ENCODE peak calls at places on chromosome 1, in five cellular contexts. B is NT2/D1, Z is H1, X is GM12878, O is HepG2. R is an unnamed sample.

GRCh38 chr1:8870605-8871538 is 7.6 kb downstream of the ENO1 start:
- DNase-seq in B (no peak), X (no peak), Z (no peak), O (no peak), R (no peak)

GRCh38 chr1:168392958-168393357 is 112.3 kb downstream of the TBX19 start:
- DNase-seq in Z (no peak), O (no peak), X (no peak), B (no peak), R (no peak)

GRCh38 chr1:95086949-95087533 is 14.3 kb upstream of the ALG14 start:
- DNase-seq in O (peak), B (peak), Z (no peak), X (no peak), R (peak)

GRCh38 chr1:85865183-85865582 is 156.9 kb upstream of the ZNHIT6 start:
- DNase-seq in B (no peak), O (no peak), X (no peak), Z (no peak), R (no peak)

GRCh38 chr1:203519053-203519770 is 25.3 kb downstream of the OPTC start:
- DNase-seq in B (peak), Z (no peak), X (no peak), O (no peak), R (no peak)

GRCh38 chr1:3069491-3070303 is 694 bp downstream of the PRDM16 start:
- DNase-seq in X (no peak), B (peak), O (peak), Z (peak), R (peak)

GRCh38 chr1:68600049-68600661 is 103.3 kb upstream of the DEPDC1 start:
- DNase-seq in O (peak), X (no peak), Z (no peak), B (peak), R (peak)

GRCh38 chr1:204220217-204220616 is 6.4 kb upstream of the GOLT1A start:
- DNase-seq in X (no peak), O (no peak), Z (no peak), B (no peak), R (no peak)

GRCh38 chr1:60705026-60705425 is 377.3 kb upstream of the NFIA start:
- DNase-seq in Z (no peak), X (no peak), O (no peak), B (no peak), R (no peak)

GRCh38 chr1:9246841-9247785 is 12.5 kb downstream of the H6PD start:
- DNase-seq in B (no peak), Z (peak), O (no peak), X (no peak), R (no peak)

GRCh38 chr1:11499825-11500331 is 20.9 kb downstream of the DISP3 start:
- DNase-seq in X (no peak), O (no peak), Z (peak), B (peak), R (no peak)

GRCh38 chr1:89126602-89127001 is 688 bp upstream of the GBP2 start:
- DNase-seq in O (no peak), X (no peak), Z (no peak), B (no peak), R (no peak)

GRCh38 chr1:181356505-181357340 is 126.6 kb upstream of the CACNA1E start:
- DNase-seq in Z (no peak), O (no peak), X (no peak), B (no peak), R (no peak)

DNA sequence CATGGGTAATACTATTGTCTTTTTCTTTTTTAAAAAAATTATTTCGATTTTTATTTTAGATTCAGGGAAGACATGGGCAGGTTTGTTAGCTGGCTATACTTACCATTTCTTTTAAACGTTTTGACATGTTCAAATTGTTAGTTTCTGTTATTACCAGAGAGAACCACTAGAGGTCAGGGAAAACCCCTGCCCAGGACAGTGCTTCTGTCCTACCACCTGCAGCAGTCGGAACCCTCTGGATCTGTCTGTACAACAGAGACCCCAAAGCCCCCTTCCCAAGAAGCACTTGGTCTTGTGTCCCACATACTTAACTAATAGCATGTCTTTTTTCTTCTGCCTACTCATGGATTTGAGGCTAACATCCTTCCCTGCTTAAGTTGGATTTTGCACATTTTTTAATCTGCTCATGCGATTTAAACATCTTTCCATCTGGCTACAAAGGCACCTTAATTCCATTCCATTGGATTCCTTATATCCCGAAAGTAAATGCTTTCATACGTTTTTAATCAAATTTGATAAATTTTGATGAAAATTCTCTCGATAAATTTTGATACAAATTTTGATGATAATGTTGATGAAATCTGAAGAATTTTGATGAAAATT is 10.0 kb upstream of the C1orf115 start:
- DNase-seq in Z (no peak), B (peak), O (peak), X (no peak), R (peak)
- TF ChIP-seq SUZ12 in Z (no peak), B (no peak), O (no peak), X (no peak), R (no peak)

DNA sequence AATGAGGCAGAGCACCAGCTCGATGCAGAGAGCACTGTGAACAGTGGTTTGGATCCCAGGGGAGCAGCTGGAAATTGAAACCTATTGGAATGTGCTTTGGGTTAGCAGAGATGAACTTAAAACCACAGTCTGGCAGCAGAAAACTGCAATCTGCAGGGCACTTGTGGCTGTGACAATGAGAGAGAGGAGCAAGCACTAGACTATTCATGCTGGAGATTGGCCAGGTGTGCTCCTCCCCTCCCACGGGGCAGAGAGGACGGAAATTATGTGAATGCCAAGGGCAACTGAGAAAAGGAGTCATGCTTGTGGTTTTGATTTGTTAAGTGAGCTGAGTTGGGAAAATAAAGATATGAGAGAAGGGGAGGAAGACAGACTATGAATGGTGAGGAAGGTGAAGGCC is 38.1 kb downstream of the HSD3B2 start:
- DNase-seq in B (no peak), O (no peak), X (no peak), Z (no peak), R (no peak)
- TF ChIP-seq SUZ12 in B (no peak), O (no peak), X (no peak), Z (no peak), R (no peak)

GRCh38 chr1:114089502-114090138 is 64.0 kb downstream of the SYT6 start:
- DNase-seq in O (no peak), Z (no peak), X (no peak), B (no peak), R (no peak)

GRCh38 chr1:114088392-114089299 is 65.0 kb downstream of the SYT6 start:
- DNase-seq in O (no peak), Z (no peak), B (peak), X (no peak), R (no peak)

GRCh38 chr1:114091711-114092110 is 62.0 kb downstream of the SYT6 start:
- DNase-seq in B (no peak), O (no peak), X (no peak), Z (no peak), R (no peak)

GRCh38 chr1:114086601-114087368 is 66.9 kb downstream of the SYT6 start:
- DNase-seq in X (no peak), Z (no peak), O (no peak), B (no peak), R (no peak)

DNA sequence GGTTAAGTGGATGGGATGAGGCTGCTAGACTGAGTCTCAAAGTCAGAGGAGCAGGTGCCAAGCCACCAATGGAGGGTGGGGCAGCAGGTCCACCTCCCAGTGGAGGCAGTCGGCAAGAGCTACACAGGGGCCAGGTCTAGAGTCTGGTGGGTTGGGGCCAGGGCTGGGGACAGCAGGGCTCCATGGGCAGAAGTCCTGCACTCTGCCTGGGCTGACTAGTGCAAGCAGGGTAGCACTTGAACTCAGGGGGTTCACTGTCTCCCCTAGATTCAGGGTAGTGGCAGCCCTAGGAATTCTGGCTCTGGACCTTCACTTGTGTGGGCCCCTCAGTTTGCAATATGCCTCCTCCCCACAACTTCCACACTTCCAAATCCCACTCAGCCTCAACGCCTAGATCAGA is 66.2 kb downstream of the SYT6 start:
- DNase-seq in Z (no peak), O (no peak), B (no peak), X (no peak), R (no peak)
- TF ChIP-seq SUZ12 in Z (no peak), O (no peak), B (no peak), X (no peak), R (no peak)

DNA sequence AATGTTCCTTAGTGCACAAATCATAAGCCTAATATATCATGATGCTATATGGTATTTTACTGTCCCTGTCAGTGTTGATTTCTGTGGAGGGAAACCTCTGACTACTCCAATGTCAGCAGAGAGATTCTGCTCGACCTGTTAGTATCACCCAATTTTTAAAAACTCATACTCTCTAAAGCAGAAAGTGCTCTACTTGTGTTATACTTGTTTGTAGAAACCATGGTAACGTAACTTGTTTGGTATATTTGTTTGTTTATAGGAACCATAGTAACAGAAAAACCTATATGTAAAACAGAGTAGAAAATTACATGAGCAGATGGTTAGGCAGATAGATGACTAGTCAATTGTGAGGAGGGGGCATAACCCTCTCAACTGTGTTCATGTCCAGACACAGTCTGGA is 6.7 kb downstream of the TRIM45 start:
- DNase-seq in Z (no peak), O (no peak), B (no peak), X (no peak), R (no peak)
- TF ChIP-seq SUZ12 in Z (no peak), O (no peak), B (no peak), X (no peak), R (no peak)